ENCODE peak calls at places on chromosome 21, in ten cellular contexts. F, D, L, T, C, R, J, P, X and U are unnamed samples.

GRCh38 chr21:42350271-42350885 is 416 bp downstream of the TFF2 start:
- DNase-seq in F (no peak), D (no peak), L (peak; percentile 37), T (no peak), C (no peak), R (no peak), J (no peak), P (no peak), X (no peak), U (no peak)

GRCh38 chr21:38491536-38491935 is 6.7 kb downstream of the ERG start:
- DNase-seq in F (no peak), D (no peak), L (no peak), T (no peak), C (no peak), R (no peak), J (no peak), P (no peak), X (no peak), U (no peak)

GRCh38 chr21:17732306-17732705 is 86.8 kb downstream of the C21orf91 start:
- DNase-seq in F (no peak), D (no peak), L (no peak), T (no peak), C (peak; percentile 73), R (no peak), J (no peak), P (no peak), X (no peak), U (peak; percentile 45)

GRCh38 chr21:28795251-28795650 is 197.4 kb downstream of the LTN1 start:
- DNase-seq in F (no peak), D (no peak), L (no peak), T (no peak), C (no peak), R (no peak), J (no peak), P (no peak), X (no peak), U (no peak)

GRCh38 chr21:18384771-18385170 is 18.8 kb downstream of the TMPRSS15 start:
- DNase-seq in F (no peak), D (no peak), L (no peak), T (no peak), C (peak; percentile 60), R (no peak), J (peak; percentile 13), P (no peak), X (no peak), U (peak; percentile 6)

GRCh38 chr21:28294046-28294445 is 698.6 kb downstream of the LTN1 start:
- DNase-seq in F (no peak), D (no peak), L (no peak), T (no peak), C (peak; percentile 67), R (no peak), J (no peak), P (no peak), X (no peak), U (peak; percentile 86)

GRCh38 chr21:44090332-44090731 is 16.9 kb upstream of the PWP2 start:
- DNase-seq in F (no peak), D (no peak), L (peak; percentile 89), T (no peak), C (no peak), R (no peak), J (no peak), P (no peak), X (no peak), U (no peak)

GRCh38 chr21:45413922-45414321 is 9.0 kb downstream of the COL18A1 start:
- DNase-seq in F (no peak), D (peak; percentile 37), L (peak; percentile 56), T (peak; percentile 11), C (no peak), R (no peak), J (no peak), P (no peak), X (no peak), U (no peak)

GRCh38 chr21:42784276-42784675 is 95.1 kb downstream of the WDR4 start:
- DNase-seq in F (no peak), D (no peak), L (peak; percentile 87), T (no peak), C (no peak), R (peak; percentile 11), J (peak; percentile 63), P (no peak), X (no peak), U (no peak)

GRCh38 chr21:35204850-35205564 is 155.9 kb upstream of the RUNX1 start:
- DNase-seq in F (no peak), D (peak; percentile 91), L (peak; percentile 78), T (no peak), C (peak; percentile 95), R (no peak), J (peak; percentile 15), P (peak; percentile 26), X (peak; percentile 31), U (peak; percentile 92)

GRCh38 chr21:31974454-31974985 is 101.7 kb downstream of the HUNK start:
- DNase-seq in F (no peak), D (no peak), L (no peak), T (no peak), C (no peak), R (peak; percentile 61), J (peak; percentile 43), P (no peak), X (peak; percentile 14), U (no peak)

GRCh38 chr21:17679002-17679600 is 66.4 kb upstream of the BTG3 start:
- DNase-seq in F (no peak), D (no peak), L (no peak), T (no peak), C (peak; percentile 91), R (peak; percentile 57), J (peak; percentile 38), P (no peak), X (no peak), U (peak; percentile 79)

GRCh38 chr21:29187939-29188338 is 57.5 kb downstream of the MAP3K7CL start:
- DNase-seq in F (no peak), D (no peak), L (no peak), T (no peak), C (peak; percentile 92), R (no peak), J (no peak), P (no peak), X (no peak), U (peak; percentile 91)

GRCh38 chr21:36429672-36430546 is 44.7 kb downstream of the CHAF1B start:
- DNase-seq in F (no peak), D (peak; percentile 93), L (peak; percentile 85), T (peak; percentile 29), C (peak; percentile 99), R (peak; percentile 61), J (peak; percentile 71), P (no peak), X (peak; percentile 73), U (peak; percentile 100)

GRCh38 chr21:22342855-22343254 is 1344.6 kb downstream of the NCAM2 start:
- DNase-seq in F (no peak), D (no peak), L (no peak), T (no peak), C (peak; percentile 14), R (no peak), J (no peak), P (no peak), X (no peak), U (no peak)

GRCh38 chr21:37008705-37009104 is 2.2 kb downstream of the RIPPLY3 start:
- DNase-seq in F (no peak), D (no peak), L (no peak), T (no peak), C (no peak), R (no peak), J (peak; percentile 61), P (no peak), X (no peak), U (no peak)

GRCh38 chr21:31555741-31556191 is 103.7 kb upstream of the SOD1 start:
- DNase-seq in F (no peak), D (no peak), L (no peak), T (no peak), C (no peak), R (no peak), J (peak; percentile 74), P (no peak), X (no peak), U (no peak)

GRCh38 chr21:17660449-17660848 is 47.7 kb upstream of the BTG3 start:
- DNase-seq in F (no peak), D (no peak), L (no peak), T (no peak), C (peak; percentile 48), R (no peak), J (no peak), P (no peak), X (no peak), U (peak; percentile 0)

GRCh38 chr21:39040494-39041110 is 142.6 kb downstream of the PSMG1 start:
- DNase-seq in F (no peak), D (no peak), L (no peak), T (no peak), C (no peak), R (no peak), J (no peak), P (no peak), X (no peak), U (peak; percentile 57)